ENCODE peak calls at places on chromosomes 2 and 18, in seven cellular contexts. One of them, this sample, is unnamed.

GRCh38 chr2:203498161-203498560 is 36.9 kb downstream of the RAPH1 start:
- DNase-seq in H9: no peak
- DNase-seq in fibroblast of lung: peak
- DNase-seq in GM23248: peak
- DNase-seq in AG10803: peak
- DNase-seq in posterior cingulate gyrus: no peak
- DNase-seq in HT-29: peak
- DNase-seq in this sample: peak

GRCh38 chr2:149064365-149064841 is 25.9 kb downstream of the LYPD6B start:
- DNase-seq in H9: no peak
- DNase-seq in fibroblast of lung: no peak
- DNase-seq in GM23248: no peak
- DNase-seq in AG10803: no peak
- DNase-seq in posterior cingulate gyrus: no peak
- DNase-seq in HT-29: peak
- DNase-seq in this sample: no peak

GRCh38 chr2:188975497-188976102 is 1.4 kb downstream of the COL3A1 start:
- DNase-seq in H9: peak
- DNase-seq in fibroblast of lung: peak
- DNase-seq in GM23248: peak
- DNase-seq in AG10803: peak
- DNase-seq in posterior cingulate gyrus: no peak
- DNase-seq in HT-29: no peak
- DNase-seq in this sample: peak

GRCh38 chr2:228658998-228659397 is 477.5 kb upstream of the SPHKAP start:
- DNase-seq in H9: no peak
- DNase-seq in fibroblast of lung: peak
- DNase-seq in GM23248: peak
- DNase-seq in AG10803: peak
- DNase-seq in posterior cingulate gyrus: no peak
- DNase-seq in HT-29: no peak
- DNase-seq in this sample: peak

GRCh38 chr2:180062178-180062577 is 55.1 kb upstream of the CWC22 start:
- DNase-seq in H9: no peak
- DNase-seq in fibroblast of lung: no peak
- DNase-seq in GM23248: no peak
- DNase-seq in AG10803: no peak
- DNase-seq in posterior cingulate gyrus: no peak
- DNase-seq in HT-29: no peak
- DNase-seq in this sample: no peak

GRCh38 chr2:216004408-216005283 is 8.7 kb downstream of the MREG start:
- DNase-seq in H9: no peak
- DNase-seq in fibroblast of lung: no peak
- DNase-seq in GM23248: no peak
- DNase-seq in AG10803: no peak
- DNase-seq in posterior cingulate gyrus: no peak
- DNase-seq in HT-29: no peak
- DNase-seq in this sample: no peak

GRCh38 chr2:7857904-7858303 is 824.0 kb upstream of the ID2 start:
- DNase-seq in H9: no peak
- DNase-seq in fibroblast of lung: no peak
- DNase-seq in GM23248: peak
- DNase-seq in AG10803: peak
- DNase-seq in posterior cingulate gyrus: no peak
- DNase-seq in HT-29: no peak
- DNase-seq in this sample: no peak

GRCh38 chr2:238380336-238380735 is 46.4 kb upstream of the ASB1 start:
- DNase-seq in H9: no peak
- DNase-seq in fibroblast of lung: no peak
- DNase-seq in GM23248: no peak
- DNase-seq in AG10803: no peak
- DNase-seq in posterior cingulate gyrus: no peak
- DNase-seq in HT-29: no peak
- DNase-seq in this sample: no peak

GRCh38 chr2:25230128-25230527 is 61.7 kb upstream of the POMC start:
- DNase-seq in H9: no peak
- DNase-seq in fibroblast of lung: no peak
- DNase-seq in GM23248: no peak
- DNase-seq in AG10803: no peak
- DNase-seq in posterior cingulate gyrus: no peak
- DNase-seq in HT-29: no peak
- DNase-seq in this sample: no peak

GRCh38 chr2:215338883-215339679 is 27.2 kb downstream of the ATIC start:
- DNase-seq in H9: no peak
- DNase-seq in fibroblast of lung: no peak
- DNase-seq in GM23248: no peak
- DNase-seq in AG10803: no peak
- DNase-seq in posterior cingulate gyrus: no peak
- DNase-seq in HT-29: no peak
- DNase-seq in this sample: no peak

GRCh38 chr18:32437080-32437834 is 33.4 kb downstream of the GAREM1 start:
- DNase-seq in H9: no peak
- DNase-seq in fibroblast of lung: no peak
- DNase-seq in GM23248: no peak
- DNase-seq in AG10803: no peak
- DNase-seq in posterior cingulate gyrus: no peak
- DNase-seq in HT-29: no peak
- DNase-seq in this sample: no peak

GRCh38 chr2:230691005-230691647 is 21.5 kb upstream of the CAB39 start:
- DNase-seq in H9: no peak
- DNase-seq in fibroblast of lung: no peak
- DNase-seq in GM23248: peak
- DNase-seq in AG10803: peak
- DNase-seq in posterior cingulate gyrus: no peak
- DNase-seq in HT-29: peak
- DNase-seq in this sample: no peak

This sample was measured in fibroblast of gingiva.